ENCODE peak calls at places on chromosomes 6 and 20, in four cellular contexts. One of them, this sample, is unnamed.

GRCh38 chr6:35497571-35498406 is 910 bp upstream of the TEAD3 start:
- DNase-seq in mucosa of descending colon: peak
- DNase-seq in endothelial cell: peak
- DNase-seq in ELR: peak
- DNase-seq in this sample: peak

GRCh38 chr6:12082368-12082767 is 70.3 kb downstream of the HIVEP1 start:
- DNase-seq in mucosa of descending colon: no peak
- DNase-seq in endothelial cell: no peak
- DNase-seq in ELR: no peak
- DNase-seq in this sample: no peak

GRCh38 chr20:11719153-11719552 is 198.5 kb upstream of the BTBD3 start:
- DNase-seq in mucosa of descending colon: no peak
- DNase-seq in endothelial cell: no peak
- DNase-seq in ELR: no peak
- DNase-seq in this sample: no peak

GRCh38 chr6:99711302-99711701 is 104.7 kb downstream of the PRDM13 start:
- DNase-seq in mucosa of descending colon: no peak
- DNase-seq in endothelial cell: no peak
- DNase-seq in ELR: no peak
- DNase-seq in this sample: no peak

GRCh38 chr6:163386329-163386910 is 28.1 kb upstream of the QKI start:
- DNase-seq in mucosa of descending colon: no peak
- DNase-seq in endothelial cell: no peak
- DNase-seq in ELR: no peak
- DNase-seq in this sample: no peak

GRCh38 chr6:80217799-80218198 is 111.3 kb downstream of the BCKDHB start:
- DNase-seq in mucosa of descending colon: no peak
- DNase-seq in endothelial cell: no peak
- DNase-seq in ELR: no peak
- DNase-seq in this sample: no peak

GRCh38 chr6:110357696-110358535 is at the start of gene METTL24:
- DNase-seq in mucosa of descending colon: peak
- DNase-seq in endothelial cell: peak
- DNase-seq in ELR: peak
- DNase-seq in this sample: no peak

GRCh38 chr20:17664025-17664638 is 17.9 kb downstream of the RRBP1 start:
- DNase-seq in mucosa of descending colon: no peak
- DNase-seq in endothelial cell: no peak
- DNase-seq in ELR: no peak
- DNase-seq in this sample: no peak

GRCh38 chr6:10419749-10420545 is 5.1 kb upstream of the TFAP2A start:
- DNase-seq in mucosa of descending colon: no peak
- DNase-seq in endothelial cell: no peak
- DNase-seq in ELR: no peak
- DNase-seq in this sample: no peak

GRCh38 chr6:8499540-8499939 is 64.2 kb upstream of the SLC35B3 start:
- DNase-seq in mucosa of descending colon: no peak
- DNase-seq in endothelial cell: peak
- DNase-seq in ELR: peak
- DNase-seq in this sample: peak

GRCh38 chr6:44012078-44012493 is 115.2 kb downstream of the MRPL14 start:
- DNase-seq in mucosa of descending colon: peak
- DNase-seq in endothelial cell: no peak
- DNase-seq in ELR: peak
- DNase-seq in this sample: peak

GRCh38 chr6:42819803-42820508 is 38.1 kb downstream of the BICRAL start:
- DNase-seq in mucosa of descending colon: no peak
- DNase-seq in endothelial cell: no peak
- DNase-seq in ELR: peak
- DNase-seq in this sample: no peak

GRCh38 chr6:159837141-159837490 is 37.0 kb downstream of the PNLDC1 start:
- DNase-seq in mucosa of descending colon: no peak
- DNase-seq in endothelial cell: no peak
- DNase-seq in ELR: no peak
- DNase-seq in this sample: no peak

GRCh38 chr6:41193171-41193734 is 7.7 kb downstream of the TREML2 start:
- DNase-seq in mucosa of descending colon: no peak
- DNase-seq in endothelial cell: no peak
- DNase-seq in ELR: no peak
- DNase-seq in this sample: no peak

GRCh38 chr20:50655325-50655880 is 35.9 kb downstream of the RIPOR3 start:
- DNase-seq in mucosa of descending colon: peak
- DNase-seq in endothelial cell: no peak
- DNase-seq in ELR: peak
- DNase-seq in this sample: peak

GRCh38 chr20:32359633-32360332 is 1.7 kb downstream of the ASXL1 start:
- DNase-seq in mucosa of descending colon: no peak
- DNase-seq in endothelial cell: no peak
- DNase-seq in ELR: no peak
- DNase-seq in this sample: peak

GRCh38 chr6:136612666-136613389 is 62.6 kb upstream of the MAP7 start:
- DNase-seq in mucosa of descending colon: no peak
- DNase-seq in endothelial cell: no peak
- DNase-seq in ELR: no peak
- DNase-seq in this sample: no peak

GRCh38 chr20:35954907-35955251 is 577 bp upstream of the SCAND1 start:
- DNase-seq in mucosa of descending colon: no peak
- DNase-seq in endothelial cell: no peak
- DNase-seq in ELR: peak
- DNase-seq in this sample: peak

GRCh38 chr6:11650297-11650696 is 112.7 kb downstream of the TMEM170B start:
- DNase-seq in mucosa of descending colon: no peak
- DNase-seq in endothelial cell: peak
- DNase-seq in ELR: peak
- DNase-seq in this sample: peak

GRCh38 chr6:107116328-107116892 is 1.1 kb upstream of the BEND3 start:
- DNase-seq in mucosa of descending colon: peak
- DNase-seq in endothelial cell: peak
- DNase-seq in ELR: peak
- DNase-seq in this sample: peak

This sample was measured in M059J.